ENCODE peak calls at places on chromosomes 11 and 22, in five cellular contexts. S is stimulated activated CD8-positive, alpha-beta memory T cell treated with anti-CD3 and anti-CD28 coated beads, Interleukin-4, amount 100 ng/mL, for 1 hour; W is stimulated activated CD4-positive, alpha-beta T cell treated with anti-CD3 and anti-CD28 coated beads, Interleukin-15, amount 100 ng/mL, for 24 hours; U is lower lobe of right lung; E is endothelial cell. F is an unnamed sample.

GRCh38 chr22:25623310-25623734 is 58.8 kb downstream of the GRK3 start:
- DNase-seq in S (no peak), W (peak), U (no peak), E (no peak), F (no peak)

GRCh38 chr22:24146791-24147353 is 34.4 kb upstream of the SUSD2 start:
- DNase-seq in S (no peak), W (no peak), U (no peak), E (no peak), F (peak)

GRCh38 chr11:77381749-77382693 is 80.5 kb upstream of the GDPD4 start:
- DNase-seq in S (no peak), W (no peak), U (no peak), E (no peak), F (peak)

GRCh38 chr11:86919557-86920210 is 35.5 kb downstream of the FZD4 start:
- DNase-seq in S (no peak), W (no peak), U (no peak), E (peak), F (peak)

GRCh38 chr11:11931461-11932055 is 76.9 kb downstream of the DKK3 start:
- DNase-seq in S (no peak), W (peak), U (no peak), E (no peak), F (peak)

GRCh38 chr22:37394341-37394740 is 32.9 kb downstream of the ELFN2 start:
- DNase-seq in S (no peak), W (no peak), U (no peak), E (no peak), F (no peak)

GRCh38 chr11:27296406-27296994 is 66.5 kb downstream of the CCDC34 start:
- DNase-seq in S (no peak), W (no peak), U (no peak), E (no peak), F (peak)

GRCh38 chr11:95338430-95338991 is 107.5 kb upstream of the SESN3 start:
- DNase-seq in S (no peak), W (peak), U (peak), E (no peak), F (no peak)

GRCh38 chr11:76588455-76589325 is 81.9 kb downstream of the LRRC32 start:
- DNase-seq in S (no peak), W (peak), U (peak), E (peak), F (no peak)

GRCh38 chr11:76243157-76243556 is 36.9 kb upstream of the WNT11 start:
- DNase-seq in S (no peak), W (no peak), U (peak), E (peak), F (no peak)

GRCh38 chr22:39738746-39739145 is 154.8 kb downstream of the ENTHD1 start:
- DNase-seq in S (no peak), W (no peak), U (no peak), E (no peak), F (no peak)

GRCh38 chr11:58900479-58901420 is 38.5 kb upstream of the GLYATL1 start:
- DNase-seq in S (no peak), W (peak), U (peak), E (peak), F (peak)

GRCh38 chr11:64745219-64745522 is 1.2 kb upstream of the RASGRP2 start:
- DNase-seq in S (peak), W (peak), U (peak), E (peak), F (no peak)

GRCh38 chr11:123481647-123482046 is 51.6 kb downstream of the GRAMD1B start:
- DNase-seq in S (no peak), W (no peak), U (no peak), E (no peak), F (no peak)

GRCh38 chr11:120793150-120793549 is 230.8 kb upstream of the TBCEL start:
- DNase-seq in S (no peak), W (no peak), U (no peak), E (no peak), F (no peak)